ENCODE peak calls at places on chromosomes 12 and 14, in seven cellular contexts. One of them, this sample, is unnamed.

GRCh38 chr12:75690556-75690955 is 179.1 kb upstream of the KRR1 start:
- DNase-seq in mucosa of descending colon: no peak
- DNase-seq in foreskin fibroblast: peak
- DNase-seq in heart right ventricle: no peak
- DNase-seq in A549: peak
- DNase-seq in endothelial cell: no peak
- DNase-seq in upper lobe of right lung: no peak
- DNase-seq in this sample: no peak

GRCh38 chr12:117188961-117189724 is 1.1 kb downstream of the FBXO21 start:
- DNase-seq in mucosa of descending colon: peak
- DNase-seq in foreskin fibroblast: peak
- DNase-seq in heart right ventricle: peak
- DNase-seq in A549: no peak
- DNase-seq in endothelial cell: no peak
- DNase-seq in upper lobe of right lung: no peak
- DNase-seq in this sample: no peak

GRCh38 chr14:94679106-94679819 is 67.1 kb downstream of the SERPINA3 start:
- DNase-seq in mucosa of descending colon: no peak
- DNase-seq in foreskin fibroblast: no peak
- DNase-seq in heart right ventricle: no peak
- DNase-seq in A549: no peak
- DNase-seq in endothelial cell: no peak
- DNase-seq in upper lobe of right lung: peak
- DNase-seq in this sample: no peak

GRCh38 chr14:94380225-94381148 is 7.9 kb downstream of the SERPINA1 start:
- DNase-seq in mucosa of descending colon: no peak
- DNase-seq in foreskin fibroblast: no peak
- DNase-seq in heart right ventricle: no peak
- DNase-seq in A549: no peak
- DNase-seq in endothelial cell: no peak
- DNase-seq in upper lobe of right lung: no peak
- DNase-seq in this sample: no peak

GRCh38 chr14:20791199-20791996 is 10.3 kb downstream of the RNASE6 start:
- DNase-seq in mucosa of descending colon: no peak
- DNase-seq in foreskin fibroblast: no peak
- DNase-seq in heart right ventricle: no peak
- DNase-seq in A549: no peak
- DNase-seq in endothelial cell: no peak
- DNase-seq in upper lobe of right lung: no peak
- DNase-seq in this sample: no peak

GRCh38 chr12:68739891-68740290 is 6.1 kb upstream of the SLC35E3 start:
- DNase-seq in mucosa of descending colon: no peak
- DNase-seq in foreskin fibroblast: no peak
- DNase-seq in heart right ventricle: no peak
- DNase-seq in A549: no peak
- DNase-seq in endothelial cell: no peak
- DNase-seq in upper lobe of right lung: no peak
- DNase-seq in this sample: no peak

GRCh38 chr14:32709072-32709471 is 229.6 kb upstream of the NPAS3 start:
- DNase-seq in mucosa of descending colon: peak
- DNase-seq in foreskin fibroblast: peak
- DNase-seq in heart right ventricle: peak
- DNase-seq in A549: no peak
- DNase-seq in endothelial cell: no peak
- DNase-seq in upper lobe of right lung: no peak
- DNase-seq in this sample: no peak

GRCh38 chr12:88298014-88298682 is 156.0 kb downstream of the TMTC3 start:
- DNase-seq in mucosa of descending colon: no peak
- DNase-seq in foreskin fibroblast: no peak
- DNase-seq in heart right ventricle: no peak
- DNase-seq in A549: no peak
- DNase-seq in endothelial cell: no peak
- DNase-seq in upper lobe of right lung: no peak
- DNase-seq in this sample: no peak

GRCh38 chr12:69161835-69162234 is 77.5 kb upstream of the CPSF6 start:
- DNase-seq in mucosa of descending colon: no peak
- DNase-seq in foreskin fibroblast: no peak
- DNase-seq in heart right ventricle: no peak
- DNase-seq in A549: no peak
- DNase-seq in endothelial cell: no peak
- DNase-seq in upper lobe of right lung: no peak
- DNase-seq in this sample: peak

GRCh38 chr14:100334904-100335303 is 11.8 kb downstream of the SLC25A47 start:
- DNase-seq in mucosa of descending colon: no peak
- DNase-seq in foreskin fibroblast: no peak
- DNase-seq in heart right ventricle: no peak
- DNase-seq in A549: no peak
- DNase-seq in endothelial cell: no peak
- DNase-seq in upper lobe of right lung: peak
- DNase-seq in this sample: no peak

GRCh38 chr12:95653761-95654546 is 102.7 kb upstream of the USP44 start:
- DNase-seq in mucosa of descending colon: no peak
- DNase-seq in foreskin fibroblast: peak
- DNase-seq in heart right ventricle: peak
- DNase-seq in A549: peak
- DNase-seq in endothelial cell: no peak
- DNase-seq in upper lobe of right lung: no peak
- DNase-seq in this sample: no peak

GRCh38 chr12:32679910-32680217 is 763 bp downstream of the DNM1L start:
- DNase-seq in mucosa of descending colon: no peak
- DNase-seq in foreskin fibroblast: no peak
- DNase-seq in heart right ventricle: no peak
- DNase-seq in A549: no peak
- DNase-seq in endothelial cell: no peak
- DNase-seq in upper lobe of right lung: no peak
- DNase-seq in this sample: no peak

GRCh38 chr14:41609704-41610183 is 3.1 kb downstream of the LRFN5 start:
- DNase-seq in mucosa of descending colon: no peak
- DNase-seq in foreskin fibroblast: no peak
- DNase-seq in heart right ventricle: peak
- DNase-seq in A549: no peak
- DNase-seq in endothelial cell: peak
- DNase-seq in upper lobe of right lung: peak
- DNase-seq in this sample: no peak

DNA sequence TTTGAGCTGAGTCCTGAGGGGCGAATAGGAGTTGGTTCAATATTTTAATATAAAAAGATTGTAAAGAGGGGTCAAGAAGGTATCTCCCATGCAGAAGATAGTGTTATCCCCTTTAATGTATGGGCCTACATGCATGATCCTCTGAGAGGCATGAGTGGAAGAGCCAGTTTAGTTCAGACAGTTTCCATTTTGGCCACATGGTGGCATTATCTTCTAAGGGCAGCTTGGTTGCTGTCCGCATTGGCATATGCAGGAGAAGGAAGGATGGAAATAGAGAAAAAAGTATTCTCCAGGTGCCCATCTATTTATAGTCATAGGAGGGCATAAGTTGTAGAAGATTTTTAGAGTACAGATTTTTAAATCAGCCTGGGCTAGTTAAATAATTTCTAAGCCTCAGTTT is 5.4 kb downstream of the SAMD4A start:
- DNase-seq in mucosa of descending colon: peak
- DNase-seq in foreskin fibroblast: no peak
- DNase-seq in heart right ventricle: no peak
- DNase-seq in A549: no peak
- DNase-seq in endothelial cell: peak
- DNase-seq in upper lobe of right lung: no peak
- DNase-seq in this sample: no peak
- TF ChIP-seq CTCF in mucosa of descending colon: no peak
- TF ChIP-seq CTCF in foreskin fibroblast: peak
- TF ChIP-seq CTCF in heart right ventricle: peak
- TF ChIP-seq CTCF in A549: peak
- TF ChIP-seq CTCF in endothelial cell: peak
- TF ChIP-seq CTCF in upper lobe of right lung: peak
- TF ChIP-seq CTCF in this sample: peak

GRCh38 chr12:27009926-27010325 is 4.3 kb downstream of the TM7SF3 start:
- DNase-seq in mucosa of descending colon: no peak
- DNase-seq in foreskin fibroblast: no peak
- DNase-seq in heart right ventricle: no peak
- DNase-seq in A549: no peak
- DNase-seq in endothelial cell: no peak
- DNase-seq in upper lobe of right lung: no peak
- DNase-seq in this sample: peak
- TF ChIP-seq CTCF in mucosa of descending colon: no peak
- TF ChIP-seq CTCF in foreskin fibroblast: no peak
- TF ChIP-seq CTCF in heart right ventricle: no peak
- TF ChIP-seq CTCF in A549: no peak
- TF ChIP-seq CTCF in endothelial cell: no peak
- TF ChIP-seq CTCF in upper lobe of right lung: no peak
- TF ChIP-seq CTCF in this sample: no peak

DNA sequence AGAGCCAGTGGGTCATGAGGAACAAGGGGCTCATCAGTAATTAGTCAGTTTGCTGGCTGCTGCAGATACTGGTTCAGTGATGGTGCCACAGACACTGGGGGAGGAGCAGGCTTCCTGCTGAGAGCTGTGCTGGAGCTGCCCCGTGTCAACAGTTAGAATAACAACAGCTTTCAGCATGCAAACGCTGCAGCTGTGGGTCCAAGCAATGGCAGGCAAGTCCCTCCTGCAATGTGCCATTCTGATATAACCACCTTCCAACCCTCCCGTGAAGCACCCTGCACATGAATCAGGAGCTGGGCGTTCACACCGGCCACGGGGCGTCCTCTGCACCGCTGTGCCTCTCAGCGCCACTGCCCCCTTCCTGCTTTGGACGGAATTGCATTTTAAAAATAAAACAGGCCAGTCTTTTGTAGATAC is 258.4 kb upstream of the SFSWAP start:
- DNase-seq in mucosa of descending colon: peak
- DNase-seq in foreskin fibroblast: no peak
- DNase-seq in heart right ventricle: no peak
- DNase-seq in A549: peak
- DNase-seq in endothelial cell: peak
- DNase-seq in upper lobe of right lung: peak
- DNase-seq in this sample: peak
- TF ChIP-seq CTCF in mucosa of descending colon: peak
- TF ChIP-seq CTCF in foreskin fibroblast: no peak
- TF ChIP-seq CTCF in heart right ventricle: peak
- TF ChIP-seq CTCF in A549: peak
- TF ChIP-seq CTCF in endothelial cell: peak
- TF ChIP-seq CTCF in upper lobe of right lung: peak
- TF ChIP-seq CTCF in this sample: peak

GRCh38 chr12:25585662-25586061 is 32.6 kb upstream of the LMNTD1 start:
- DNase-seq in mucosa of descending colon: no peak
- DNase-seq in foreskin fibroblast: no peak
- DNase-seq in heart right ventricle: no peak
- DNase-seq in A549: no peak
- DNase-seq in endothelial cell: no peak
- DNase-seq in upper lobe of right lung: no peak
- DNase-seq in this sample: no peak

GRCh38 chr12:25585021-25585523 is 32.0 kb upstream of the LMNTD1 start:
- DNase-seq in mucosa of descending colon: no peak
- DNase-seq in foreskin fibroblast: peak
- DNase-seq in heart right ventricle: no peak
- DNase-seq in A549: no peak
- DNase-seq in endothelial cell: no peak
- DNase-seq in upper lobe of right lung: no peak
- DNase-seq in this sample: no peak

GRCh38 chr12:25587346-25587745 is 34.3 kb upstream of the LMNTD1 start:
- DNase-seq in mucosa of descending colon: no peak
- DNase-seq in foreskin fibroblast: no peak
- DNase-seq in heart right ventricle: no peak
- DNase-seq in A549: no peak
- DNase-seq in endothelial cell: no peak
- DNase-seq in upper lobe of right lung: no peak
- DNase-seq in this sample: no peak

GRCh38 chr12:25581067-25581466 is 28.0 kb upstream of the LMNTD1 start:
- DNase-seq in mucosa of descending colon: no peak
- DNase-seq in foreskin fibroblast: peak
- DNase-seq in heart right ventricle: no peak
- DNase-seq in A549: no peak
- DNase-seq in endothelial cell: no peak
- DNase-seq in upper lobe of right lung: no peak
- DNase-seq in this sample: no peak

DNA sequence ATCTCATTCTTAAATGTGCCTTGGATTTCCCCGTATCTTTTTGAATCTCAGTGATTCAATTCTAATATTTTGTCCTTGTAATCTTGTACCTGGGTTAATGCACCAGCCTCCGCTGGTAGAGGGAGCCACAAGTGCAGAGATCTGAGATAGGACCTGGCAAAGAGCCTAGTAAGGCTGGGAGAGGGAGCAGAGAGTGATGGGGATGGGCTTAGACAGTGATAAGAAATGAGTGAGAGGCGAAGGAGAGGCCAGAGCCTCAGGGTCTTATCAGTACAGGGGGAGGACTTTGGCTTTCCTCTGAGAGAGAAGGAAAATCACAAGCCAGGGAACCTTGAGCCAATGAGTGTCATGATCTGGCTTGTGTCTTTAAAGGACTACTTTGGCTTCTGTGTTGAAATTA is 30.5 kb upstream of the LMNTD1 start:
- DNase-seq in mucosa of descending colon: peak
- DNase-seq in foreskin fibroblast: no peak
- DNase-seq in heart right ventricle: peak
- DNase-seq in A549: no peak
- DNase-seq in endothelial cell: no peak
- DNase-seq in upper lobe of right lung: no peak
- DNase-seq in this sample: no peak
- TF ChIP-seq CTCF in mucosa of descending colon: no peak
- TF ChIP-seq CTCF in foreskin fibroblast: no peak
- TF ChIP-seq CTCF in heart right ventricle: no peak
- TF ChIP-seq CTCF in A549: no peak
- TF ChIP-seq CTCF in endothelial cell: no peak
- TF ChIP-seq CTCF in upper lobe of right lung: peak
- TF ChIP-seq CTCF in this sample: no peak

GRCh38 chr12:12786716-12787601 is 1.5 kb downstream of the APOLD1 start:
- DNase-seq in mucosa of descending colon: peak
- DNase-seq in foreskin fibroblast: peak
- DNase-seq in heart right ventricle: peak
- DNase-seq in A549: peak
- DNase-seq in endothelial cell: peak
- DNase-seq in upper lobe of right lung: peak
- DNase-seq in this sample: peak
- TF ChIP-seq CTCF in mucosa of descending colon: no peak
- TF ChIP-seq CTCF in foreskin fibroblast: no peak
- TF ChIP-seq CTCF in heart right ventricle: no peak
- TF ChIP-seq CTCF in A549: no peak
- TF ChIP-seq CTCF in endothelial cell: no peak
- TF ChIP-seq CTCF in upper lobe of right lung: peak
- TF ChIP-seq CTCF in this sample: no peak

GRCh38 chr14:99138999-99139865 is 132.8 kb downstream of the BCL11B start:
- DNase-seq in mucosa of descending colon: no peak
- DNase-seq in foreskin fibroblast: no peak
- DNase-seq in heart right ventricle: no peak
- DNase-seq in A549: no peak
- DNase-seq in endothelial cell: no peak
- DNase-seq in upper lobe of right lung: no peak
- DNase-seq in this sample: no peak
- TF ChIP-seq CTCF in mucosa of descending colon: no peak
- TF ChIP-seq CTCF in foreskin fibroblast: no peak
- TF ChIP-seq CTCF in heart right ventricle: no peak
- TF ChIP-seq CTCF in A549: no peak
- TF ChIP-seq CTCF in endothelial cell: no peak
- TF ChIP-seq CTCF in upper lobe of right lung: no peak
- TF ChIP-seq CTCF in this sample: no peak

DNA sequence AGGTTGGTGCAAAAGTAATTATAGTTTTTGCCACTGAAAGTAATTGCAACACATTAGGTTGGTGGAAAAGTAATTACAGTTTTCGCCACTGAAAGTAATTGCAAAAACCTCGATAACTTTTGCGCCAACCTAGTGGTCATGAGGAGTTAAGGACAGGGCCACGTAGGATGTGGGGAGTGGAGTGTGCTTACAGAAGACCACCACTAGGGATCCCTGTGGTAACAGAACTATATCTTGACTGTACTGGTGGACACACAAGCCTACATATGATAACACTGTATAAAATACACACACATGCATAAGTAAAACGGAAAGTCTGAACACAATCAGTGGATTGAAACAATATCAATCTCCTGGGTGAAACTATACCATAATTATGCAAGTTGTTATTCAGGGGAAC is 187.4 kb upstream of the ABCD2 start:
- DNase-seq in mucosa of descending colon: no peak
- DNase-seq in foreskin fibroblast: no peak
- DNase-seq in heart right ventricle: no peak
- DNase-seq in A549: peak
- DNase-seq in endothelial cell: peak
- DNase-seq in upper lobe of right lung: no peak
- DNase-seq in this sample: no peak
- TF ChIP-seq CTCF in mucosa of descending colon: no peak
- TF ChIP-seq CTCF in foreskin fibroblast: peak
- TF ChIP-seq CTCF in heart right ventricle: no peak
- TF ChIP-seq CTCF in A549: no peak
- TF ChIP-seq CTCF in endothelial cell: peak
- TF ChIP-seq CTCF in upper lobe of right lung: peak
- TF ChIP-seq CTCF in this sample: peak